ENCODE peak calls at places on chromosomes 2 and 18, in four cellular contexts. I is CD8-positive, alpha-beta T cell; R is BE2C; X is choroid plexus epithelial cell. Z is an unnamed sample.
A peak's percentile ranks its signal among the peaks of the same experiment; 100 is the strongest.

GRCh38 chr2:166333809-166334208 is 41.9 kb downstream of the SCN9A start:
- DNase-seq in I (no peak), R (no peak), X (no peak), Z (no peak)

GRCh38 chr2:166627893-166628292 is 133.8 kb upstream of the SCN7A start:
- DNase-seq in I (no peak), R (no peak), X (peak; percentile 37), Z (no peak)

GRCh38 chr2:130823171-130823885 is 13.4 kb upstream of the ARHGEF4 start:
- DNase-seq in I (no peak), R (no peak), X (no peak), Z (no peak)

GRCh38 chr2:88085099-88085498 is 17.5 kb downstream of the SMYD1 start:
- DNase-seq in I (no peak), R (no peak), X (no peak), Z (no peak)

GRCh38 chr18:60020107-60020925 is 120.5 kb downstream of the PMAIP1 start:
- DNase-seq in I (no peak), R (no peak), X (peak; percentile 50), Z (no peak)

GRCh38 chr2:24873619-24874018 is 46.4 kb downstream of the ADCY3 start:
- DNase-seq in I (no peak), R (no peak), X (no peak), Z (no peak)

GRCh38 chr2:96888082-96889011 is 18.5 kb upstream of the SEMA4C start:
- DNase-seq in I (no peak), R (no peak), X (no peak), Z (peak; percentile 79)

GRCh38 chr18:48028716-48029115 is 98.3 kb upstream of the SMAD2 start:
- DNase-seq in I (no peak), R (no peak), X (no peak), Z (no peak)

GRCh38 chr18:7575465-7576026 is 8.4 kb downstream of the PTPRM start:
- DNase-seq in I (no peak), R (no peak), X (peak; percentile 68), Z (no peak)

GRCh38 chr2:142179686-142180085 is 48.9 kb upstream of the LRP1B start:
- DNase-seq in I (no peak), R (no peak), X (no peak), Z (no peak)

GRCh38 chr18:44568343-44568742 is 112.3 kb upstream of the SETBP1 start:
- DNase-seq in I (no peak), R (no peak), X (no peak), Z (no peak)

GRCh38 chr2:2182688-2183087 is 148.4 kb downstream of the MYT1L start:
- DNase-seq in I (no peak), R (peak; percentile 39), X (no peak), Z (no peak)

GRCh38 chr2:156818944-156819343 is 382.8 kb downstream of the GPD2 start:
- DNase-seq in I (no peak), R (no peak), X (peak; percentile 41), Z (no peak)

GRCh38 chr2:172615862-172616261 is 60.0 kb downstream of the PDK1 start:
- DNase-seq in I (no peak), R (no peak), X (no peak), Z (no peak)

GRCh38 chr2:100721693-100722092 is 98.2 kb upstream of the NPAS2 start:
- DNase-seq in I (no peak), R (no peak), X (no peak), Z (no peak)

GRCh38 chr2:148720501-148720998 is 76.0 kb downstream of the EPC2 start:
- DNase-seq in I (no peak), R (peak; percentile 30), X (peak; percentile 54), Z (no peak)

GRCh38 chr18:24703316-24703715 is 242.9 kb downstream of the HRH4 start:
- DNase-seq in I (no peak), R (no peak), X (no peak), Z (no peak)

GRCh38 chr2:199370150-199370780 is 87.5 kb downstream of the SATB2 start:
- DNase-seq in I (no peak), R (peak; percentile 17), X (no peak), Z (no peak)

GRCh38 chr2:155708052-155708451 is 624.5 kb downstream of the NR4A2 start:
- DNase-seq in I (no peak), R (no peak), X (no peak), Z (no peak)

GRCh38 chr18:76209597-76209996 is 285.4 kb downstream of the ZNF516 start:
- DNase-seq in I (no peak), R (no peak), X (no peak), Z (no peak)

GRCh38 chr2:229118336-229118735 is 152.8 kb downstream of the PID1 start:
- DNase-seq in I (no peak), R (no peak), X (peak; percentile 14), Z (no peak)

GRCh38 chr2:119407430-119408220 is 24.0 kb upstream of the TMEM37 start:
- DNase-seq in I (peak; percentile 14), R (peak; percentile 28), X (peak; percentile 84), Z (peak; percentile 43)

GRCh38 chr18:60506682-60507081 is 134.1 kb upstream of the MC4R start:
- DNase-seq in I (no peak), R (peak; percentile 35), X (no peak), Z (no peak)

GRCh38 chr18:21686282-21687105 is 18.1 kb downstream of the ABHD3 start:
- DNase-seq in I (no peak), R (no peak), X (peak; percentile 41), Z (no peak)

GRCh38 chr2:134782792-134783191 is 55.6 kb upstream of the ACMSD start:
- DNase-seq in I (no peak), R (no peak), X (peak; percentile 47), Z (no peak)

GRCh38 chr2:148978736-148979135 is 59.8 kb upstream of the LYPD6B start:
- DNase-seq in I (no peak), R (no peak), X (peak; percentile 41), Z (no peak)